ENCODE peak calls at places on chromosome 10, in seven cellular contexts. U is transverse colon, D is A549, L is K562, Z is stomach, C is sigmoid colon, F is tibial nerve. K is an unnamed sample.

GRCh38 chr10:119658274-119658673 is 7.1 kb downstream of the BAG3 start:
- DNase-seq in L (peak; percentile 86), Z (peak; percentile 85), D (peak; percentile 81), U (peak; percentile 70), F (peak; percentile 67), C (peak; percentile 97), K (peak; percentile 85)

GRCh38 chr10:120789804-120790203 is 61.4 kb upstream of the WDR11 start:
- DNase-seq in C (no peak), Z (no peak), U (no peak), D (no peak), L (no peak), F (no peak), K (no peak)

GRCh38 chr10:86872757-86873156 is 84.7 kb downstream of the MMRN2 start:
- DNase-seq in Z (no peak), D (no peak), L (no peak), C (no peak), F (no peak), U (no peak), K (no peak)

GRCh38 chr10:82340166-82340565 is 465.2 kb downstream of the NRG3 start:
- DNase-seq in D (no peak), F (no peak), U (no peak), C (no peak), Z (no peak), L (no peak), K (no peak)

GRCh38 chr10:66405566-66405965 is 520.3 kb upstream of the LRRTM3 start:
- DNase-seq in U (no peak), L (no peak), D (no peak), Z (no peak), C (no peak), F (no peak), K (no peak)

GRCh38 chr10:132452651-132453469 is 55.9 kb downstream of the PWWP2B start:
- DNase-seq in L (peak; percentile 72), D (peak; percentile 73), Z (peak; percentile 95), F (peak; percentile 59), U (peak; percentile 95), C (peak; percentile 92), K (peak; percentile 91)

GRCh38 chr10:79444243-79445119 is 943 bp downstream of the ZCCHC24 start:
- DNase-seq in C (peak; percentile 89), U (peak; percentile 56), D (peak; percentile 21), L (peak; percentile 75), F (peak; percentile 56), Z (peak; percentile 73), K (peak; percentile 69)

GRCh38 chr10:127983701-127984100 is 76.8 kb downstream of the PTPRE start:
- DNase-seq in C (peak; percentile 69), U (peak; percentile 14), F (no peak), L (no peak), D (no peak), Z (no peak), K (no peak)

DNA sequence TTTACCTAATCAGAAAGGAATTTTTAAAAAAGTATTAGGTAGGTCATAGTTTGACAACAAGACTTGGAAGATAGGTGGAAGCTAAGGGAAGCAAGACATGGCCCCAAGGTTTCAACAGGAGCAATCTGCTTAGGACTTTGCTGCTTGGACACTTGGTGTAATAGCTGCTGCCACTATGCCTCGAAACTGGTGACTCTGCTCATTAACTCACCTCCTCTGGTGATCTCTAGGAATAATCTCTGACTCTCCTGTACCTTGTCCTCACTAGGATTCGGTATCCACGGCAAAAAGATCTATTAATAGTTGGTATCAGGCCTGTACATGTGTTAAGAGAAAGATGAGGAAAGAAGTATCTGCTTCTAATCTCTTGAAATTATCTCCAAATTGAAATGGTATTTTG is 53.1 kb downstream of the PTEN start:
- DNase-seq in F (no peak), D (no peak), U (no peak), Z (no peak), L (peak; percentile 22), C (no peak), K (no peak)
- TF ChIP-seq CTCF in F (no peak), D (no peak), U (no peak), Z (no peak), L (no peak), C (no peak), K (no peak)

DNA sequence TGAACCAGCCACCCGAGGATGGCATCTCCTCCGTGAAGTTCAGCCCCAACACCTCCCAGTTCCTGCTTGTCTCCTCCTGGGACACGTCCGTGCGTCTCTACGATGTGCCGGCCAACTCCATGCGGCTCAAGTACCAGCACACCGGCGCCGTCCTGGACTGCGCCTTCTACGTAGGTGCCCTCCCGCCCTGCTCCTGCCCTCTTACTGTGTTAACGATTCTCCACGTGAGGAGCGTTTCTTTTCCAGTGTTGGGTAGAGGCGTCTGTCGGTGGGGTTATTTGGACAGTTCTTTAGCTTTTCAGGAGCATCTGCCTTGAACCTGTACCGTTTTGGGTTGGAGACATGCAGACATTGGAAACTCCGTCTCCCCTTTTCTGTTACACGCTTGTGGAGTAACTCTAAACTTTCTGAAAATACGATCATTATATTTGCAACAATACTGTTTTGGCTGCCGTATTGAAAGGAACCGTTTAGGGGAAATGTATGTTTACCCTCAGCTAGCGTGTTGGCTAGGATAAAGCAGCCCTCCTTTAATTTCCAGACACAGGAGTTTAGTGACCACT is 822 bp downstream of the BUB3 start:
- DNase-seq in C (no peak), L (peak; percentile 60), D (peak; percentile 64), F (no peak), U (peak; percentile 52), Z (no peak), K (no peak)
- TF ChIP-seq EP300 in C (no peak), L (no peak), D (no peak), F (no peak), U (no peak), Z (no peak), K (no peak)

GRCh38 chr10:104328916-104329710 is 9.2 kb downstream of the ITPRIP start:
- DNase-seq in U (no peak), D (peak; percentile 90), C (peak; percentile 87), F (no peak), L (peak; percentile 55), Z (no peak), K (no peak)

GRCh38 chr10:104326991-104327610 is 11.2 kb downstream of the ITPRIP start:
- DNase-seq in C (peak; percentile 48), U (no peak), F (peak; percentile 4), L (no peak), D (no peak), Z (no peak), K (no peak)

GRCh38 chr10:104329754-104330153 is 8.5 kb downstream of the ITPRIP start:
- DNase-seq in L (no peak), U (no peak), D (peak; percentile 48), Z (no peak), F (no peak), C (peak; percentile 64), K (no peak)

GRCh38 chr10:104328636-104328915 is 9.7 kb downstream of the ITPRIP start:
- DNase-seq in L (no peak), Z (no peak), U (no peak), C (no peak), D (no peak), F (no peak), K (no peak)

DNA sequence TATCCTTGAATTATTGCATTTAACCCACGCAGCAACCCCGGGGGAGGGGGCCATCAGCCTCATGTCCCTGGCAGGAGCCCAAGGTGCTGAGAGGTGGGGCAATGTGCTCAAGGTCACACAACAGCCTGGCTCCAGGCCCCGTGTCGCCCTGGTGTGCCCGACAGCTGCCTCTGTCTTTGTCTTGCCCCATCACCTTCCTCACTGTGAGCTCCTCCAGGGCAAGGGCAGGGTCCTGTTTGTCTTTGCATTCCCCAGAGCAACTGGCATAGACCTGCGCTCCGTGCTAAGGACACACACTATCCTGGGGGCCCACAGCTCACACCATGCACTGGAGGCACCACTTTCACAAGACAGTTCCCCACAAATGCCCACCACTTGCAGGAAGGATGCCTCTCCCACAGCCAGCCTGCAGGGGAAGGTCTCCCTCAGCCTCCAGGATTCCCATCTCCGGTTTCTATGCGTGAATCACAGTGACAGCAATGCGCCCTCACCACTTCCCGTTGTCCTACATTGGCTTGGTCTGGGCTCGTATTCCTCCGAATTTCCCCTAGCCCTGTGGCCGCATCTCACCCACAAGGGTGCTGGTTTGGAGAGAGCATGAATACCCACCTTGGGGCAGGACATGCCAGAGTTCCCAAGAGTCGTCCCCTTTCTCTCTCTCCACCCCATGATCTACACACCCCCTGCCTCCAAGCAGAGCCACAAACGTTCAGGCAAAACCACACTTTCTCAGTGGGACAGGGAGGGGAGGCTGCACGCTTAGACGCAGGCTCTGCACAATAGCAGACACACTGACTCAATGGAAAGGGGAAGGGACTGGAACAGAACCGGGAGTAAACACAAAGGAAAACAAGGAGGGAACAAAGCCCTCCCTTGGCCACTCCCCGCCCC is 10.3 kb downstream of the ITPRIP start:
- DNase-seq in F (peak; percentile 16), C (peak; percentile 81), U (no peak), L (no peak), Z (no peak), D (peak; percentile 35), K (peak; percentile 57)
- TF ChIP-seq CTCF in F (no peak), C (no peak), U (no peak), L (no peak), Z (no peak), D (no peak), K (no peak)

GRCh38 chr10:20485554-20485953 is 411.6 kb downstream of the NEBL start:
- DNase-seq in L (no peak), F (no peak), Z (no peak), D (no peak), C (no peak), U (no peak), K (no peak)

GRCh38 chr10:20492447-20492846 is 404.7 kb downstream of the NEBL start:
- DNase-seq in L (no peak), D (peak; percentile 6), U (no peak), F (no peak), Z (no peak), C (no peak), K (no peak)

GRCh38 chr10:20494474-20494873 is 402.6 kb downstream of the NEBL start:
- DNase-seq in F (no peak), D (no peak), U (no peak), L (no peak), C (no peak), Z (no peak), K (no peak)

GRCh38 chr10:20486791-20487190 is 410.3 kb downstream of the NEBL start:
- DNase-seq in L (no peak), F (no peak), U (no peak), C (no peak), D (no peak), Z (no peak), K (no peak)

DNA sequence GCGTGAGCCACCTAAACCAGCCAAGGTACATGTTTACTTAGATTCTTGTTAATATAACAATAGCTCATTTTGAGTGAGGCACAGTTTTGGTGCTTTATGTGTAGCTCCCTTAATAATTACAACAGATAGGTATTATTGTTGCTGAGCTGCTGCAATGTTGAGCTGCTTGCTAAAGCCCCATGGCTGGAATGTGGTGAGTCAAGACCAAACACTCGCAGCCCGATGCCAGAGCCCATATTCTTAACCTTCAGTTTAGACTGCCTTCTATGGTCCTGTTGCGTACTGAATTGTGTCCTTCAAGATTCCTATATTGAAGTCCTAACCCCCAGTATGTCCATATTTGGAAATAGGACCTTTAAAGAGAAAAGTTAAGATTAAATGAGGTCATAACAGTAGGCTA is 407.1 kb downstream of the NEBL start:
- DNase-seq in L (no peak), Z (no peak), U (no peak), C (no peak), D (no peak), F (no peak), K (no peak)
- TF ChIP-seq EP300 in L (no peak), Z (no peak), U (no peak), C (no peak), D (no peak), F (no peak), K (no peak)

GRCh38 chr10:73910401-73910763 is 550 bp upstream of the PLAU start:
- DNase-seq in F (no peak), C (no peak), U (no peak), Z (no peak), L (peak; percentile 64), D (peak; percentile 48), K (no peak)
- TF ChIP-seq CTCF in F (no peak), C (no peak), U (no peak), Z (no peak), L (peak; percentile 24), D (peak; percentile 16), K (no peak)